ENCODE peak calls at places on chromosomes 13 and 19, in six cellular contexts. J, O, W, T, K and E are unnamed samples.
A peak's percentile ranks its signal among the peaks of the same experiment; 100 is the strongest.

GRCh38 chr19:41627966-41628675 is 1.2 kb upstream of the CEACAM4 start:
- DNase-seq in T (no peak), W (no peak), K (no peak), J (no peak), O (no peak), E (no peak)

GRCh38 chr13:22001336-22001735 is 330.5 kb downstream of the FGF9 start:
- DNase-seq in J (no peak), T (no peak), K (no peak), O (no peak), W (no peak), E (no peak)

GRCh38 chr13:111429064-111429558 is 108.7 kb downstream of the TEX29 start:
- DNase-seq in O (no peak), K (peak; percentile 66), J (no peak), T (peak; percentile 69), W (no peak), E (no peak)

GRCh38 chr19:8557637-8558238 is 19.5 kb downstream of the MYO1F start:
- DNase-seq in K (no peak), J (no peak), T (no peak), W (no peak), O (no peak), E (no peak)

GRCh38 chr13:48504606-48505369 is 28.1 kb downstream of the RCBTB2 start:
- DNase-seq in K (no peak), J (peak; percentile 69), T (no peak), W (no peak), O (no peak), E (peak; percentile 30)

GRCh38 chr19:11102944-11103343 is 13.7 kb downstream of the LDLR start:
- DNase-seq in J (no peak), T (no peak), O (no peak), W (no peak), K (no peak), E (no peak)

GRCh38 chr13:52850396-52851152 is 2.1 kb upstream of the PCDH8 start:
- DNase-seq in W (peak; percentile 15), J (no peak), T (peak; percentile 72), O (peak; percentile 13), K (peak; percentile 65), E (no peak)

GRCh38 chr13:97259787-97260641 is 37.9 kb downstream of the MBNL2 start:
- DNase-seq in T (no peak), K (no peak), O (no peak), J (no peak), W (no peak), E (no peak)

GRCh38 chr19:771332-771785 is 20.4 kb downstream of the MISP start:
- DNase-seq in O (no peak), T (no peak), K (no peak), W (no peak), J (no peak), E (no peak)

GRCh38 chr19:15448778-15449619 is 757 bp downstream of the WIZ start:
- DNase-seq in W (no peak), T (no peak), K (no peak), J (no peak), O (no peak), E (no peak)

GRCh38 chr13:110285991-110286923 is 20.7 kb downstream of the COL4A1 start:
- DNase-seq in W (no peak), K (no peak), O (no peak), T (no peak), J (no peak), E (no peak)

GRCh38 chr19:33797821-33798633 is 1.4 kb downstream of the KCTD15 start:
- DNase-seq in K (peak; percentile 69), T (no peak), J (no peak), O (no peak), W (no peak), E (no peak)

GRCh38 chr13:109979186-109979585 is 192.8 kb upstream of the IRS2 start:
- DNase-seq in K (no peak), O (no peak), J (no peak), T (no peak), W (no peak), E (no peak)

GRCh38 chr19:1302534-1303239 is 17.0 kb downstream of the EFNA2 start:
- DNase-seq in W (peak; percentile 33), T (peak; percentile 87), O (no peak), J (no peak), K (no peak), E (no peak)

GRCh38 chr19:41889896-41890295 is 6.9 kb downstream of the ARHGEF1 start:
- DNase-seq in O (no peak), W (no peak), T (no peak), K (no peak), J (peak; percentile 40), E (no peak)

GRCh38 chr19:14979136-14979497 is 547 bp downstream of the SLC1A6 start:
- DNase-seq in W (no peak), J (no peak), O (no peak), K (no peak), T (peak; percentile 15), E (no peak)

GRCh38 chr19:16541526-16542044 is 652 bp downstream of the CHERP start:
- DNase-seq in T (no peak), W (no peak), O (no peak), K (no peak), J (no peak), E (no peak)

GRCh38 chr13:112252744-112253590 is 123.2 kb upstream of the SPACA7 start:
- DNase-seq in T (no peak), K (no peak), J (no peak), W (no peak), O (no peak), E (no peak)

GRCh38 chr19:1384478-1385110 is 887 bp downstream of the NDUFS7 start:
- DNase-seq in T (no peak), K (no peak), J (no peak), O (no peak), W (no peak), E (no peak)